ENCODE peak calls at places on chromosomes 16 and 17, in five cellular contexts. T is IMR-90, P is A549, O is GM12878, L is H1. R is an unnamed sample.

GRCh38 chr17:76354747-76355310 is 1.1 kb upstream of the PRPSAP1 start:
- DNase-seq in T (no peak), O (no peak), P (no peak), L (peak; percentile 48), R (no peak)

GRCh38 chr17:78390241-78391050 is 12.0 kb downstream of the PGS1 start:
- DNase-seq in T (peak; percentile 100), O (no peak), P (peak; percentile 59), L (no peak), R (peak; percentile 76)

GRCh38 chr16:84143784-84144199 is 1.2 kb downstream of the HSDL1 start:
- DNase-seq in L (no peak), P (no peak), O (no peak), T (no peak), R (no peak)

GRCh38 chr17:8791910-8792270 is 7.3 kb downstream of the MFSD6L start:
- DNase-seq in T (peak; percentile 51), L (no peak), P (no peak), O (no peak), R (no peak)

GRCh38 chr17:17849863-17850373 is 13.1 kb upstream of the SREBF1 start:
- DNase-seq in L (no peak), O (peak; percentile 32), P (no peak), T (peak; percentile 43), R (peak; percentile 58)

GRCh38 chr17:74394977-74395376 is 27.7 kb downstream of the GPR142 start:
- DNase-seq in P (no peak), T (no peak), O (no peak), L (no peak), R (no peak)

GRCh38 chr17:27455914-27456680 is at the start of gene KSR1:
- DNase-seq in T (peak; percentile 72), O (no peak), P (peak; percentile 85), L (peak; percentile 90), R (peak; percentile 93)

GRCh38 chr17:82582208-82582607 is 62.7 kb downstream of the FOXK2 start:
- DNase-seq in P (no peak), L (no peak), O (no peak), T (peak; percentile 59), R (no peak)

GRCh38 chr16:17177242-17177967 is 293.4 kb downstream of the XYLT1 start:
- DNase-seq in P (no peak), O (no peak), T (peak; percentile 68), L (no peak), R (no peak)

GRCh38 chr16:18853694-18854093 is 52.3 kb upstream of the ARL6IP1 start:
- DNase-seq in P (no peak), O (no peak), L (no peak), T (no peak), R (no peak)

GRCh38 chr16:87847785-87848675 is 21.3 kb downstream of the SLC7A5 start:
- DNase-seq in L (no peak), T (no peak), P (no peak), O (no peak), R (no peak)

GRCh38 chr17:28334666-28335200 is 539 bp downstream of the IFT20 start:
- DNase-seq in O (no peak), P (no peak), L (no peak), T (peak; percentile 63), R (no peak)

GRCh38 chr16:57538235-57538711 is 1.9 kb upstream of the CCDC102A start:
- DNase-seq in L (peak; percentile 33), O (no peak), P (no peak), T (no peak), R (no peak)

GRCh38 chr16:49466881-49467280 is 93.3 kb downstream of the C16orf78 start:
- DNase-seq in O (no peak), L (peak; percentile 26), P (no peak), T (no peak), R (no peak)

GRCh38 chr17:17641621-17642409 is 39.4 kb upstream of the RAI1 start:
- DNase-seq in L (peak; percentile 90), T (peak; percentile 76), O (peak; percentile 46), P (peak; percentile 70), R (peak; percentile 74)

GRCh38 chr17:7128174-7128573 is 13.6 kb upstream of the ASGR2 start:
- DNase-seq in P (no peak), L (no peak), T (no peak), O (no peak), R (no peak)

DNA sequence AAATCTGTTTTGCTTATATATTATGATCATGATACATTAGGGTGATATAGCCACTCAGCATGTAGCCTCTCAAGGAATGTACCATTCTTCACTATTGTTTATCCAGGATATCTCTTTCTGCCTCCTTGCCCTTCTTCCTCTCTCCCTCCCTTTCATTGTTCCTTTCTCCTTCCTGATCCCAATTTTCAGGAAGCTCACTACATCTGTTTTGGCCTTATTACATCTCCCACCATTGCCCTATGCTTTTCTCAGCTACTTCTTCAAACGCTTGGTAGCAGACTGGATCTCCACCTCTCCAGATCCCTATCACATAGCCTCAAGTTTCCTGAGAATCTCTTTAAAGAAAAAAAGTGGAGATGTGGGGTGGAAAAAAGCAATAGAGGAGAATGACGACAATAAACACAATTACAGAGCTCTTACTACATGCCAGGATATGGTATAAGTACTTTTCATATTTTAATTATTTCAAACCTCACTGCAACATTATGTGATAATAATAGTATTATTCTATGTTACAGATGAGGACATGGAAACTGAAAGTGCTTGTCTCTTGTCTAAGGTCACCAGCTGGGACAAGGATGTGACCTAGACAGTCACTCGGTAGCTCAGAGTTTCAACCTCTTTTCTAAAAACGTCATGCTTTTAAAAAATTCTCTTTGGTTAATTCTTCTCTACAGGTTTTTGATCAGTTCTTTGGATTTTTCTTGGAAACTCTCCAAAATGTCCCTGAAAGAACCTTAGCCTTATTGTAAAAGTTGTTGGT is 959.1 kb downstream of the CDH11 start:
- DNase-seq in P (no peak), O (no peak), T (no peak), L (no peak), R (no peak)
- TF ChIP-seq RAD21 in P (no peak), O (no peak), T (no peak), L (no peak), R (no peak)

GRCh38 chr16:68717684-68718083 is 19.4 kb upstream of the CDH1 start:
- DNase-seq in P (no peak), L (no peak), O (no peak), T (no peak), R (no peak)

GRCh38 chr16:68724797-68725196 is 12.3 kb upstream of the CDH1 start:
- DNase-seq in O (no peak), T (no peak), P (no peak), L (no peak), R (no peak)

GRCh38 chr16:68718596-68718995 is 18.5 kb upstream of the CDH1 start:
- DNase-seq in L (no peak), O (no peak), T (no peak), P (no peak), R (no peak)

GRCh38 chr16:68719993-68720489 is 17.1 kb upstream of the CDH1 start:
- DNase-seq in O (peak; percentile 89), P (no peak), T (no peak), L (no peak), R (no peak)

GRCh38 chr16:68722119-68723024 is 14.7 kb upstream of the CDH1 start:
- DNase-seq in O (no peak), T (no peak), L (no peak), P (no peak), R (no peak)
- TF ChIP-seq RAD21 in O (no peak), T (no peak), L (no peak), P (no peak), R (no peak)

DNA sequence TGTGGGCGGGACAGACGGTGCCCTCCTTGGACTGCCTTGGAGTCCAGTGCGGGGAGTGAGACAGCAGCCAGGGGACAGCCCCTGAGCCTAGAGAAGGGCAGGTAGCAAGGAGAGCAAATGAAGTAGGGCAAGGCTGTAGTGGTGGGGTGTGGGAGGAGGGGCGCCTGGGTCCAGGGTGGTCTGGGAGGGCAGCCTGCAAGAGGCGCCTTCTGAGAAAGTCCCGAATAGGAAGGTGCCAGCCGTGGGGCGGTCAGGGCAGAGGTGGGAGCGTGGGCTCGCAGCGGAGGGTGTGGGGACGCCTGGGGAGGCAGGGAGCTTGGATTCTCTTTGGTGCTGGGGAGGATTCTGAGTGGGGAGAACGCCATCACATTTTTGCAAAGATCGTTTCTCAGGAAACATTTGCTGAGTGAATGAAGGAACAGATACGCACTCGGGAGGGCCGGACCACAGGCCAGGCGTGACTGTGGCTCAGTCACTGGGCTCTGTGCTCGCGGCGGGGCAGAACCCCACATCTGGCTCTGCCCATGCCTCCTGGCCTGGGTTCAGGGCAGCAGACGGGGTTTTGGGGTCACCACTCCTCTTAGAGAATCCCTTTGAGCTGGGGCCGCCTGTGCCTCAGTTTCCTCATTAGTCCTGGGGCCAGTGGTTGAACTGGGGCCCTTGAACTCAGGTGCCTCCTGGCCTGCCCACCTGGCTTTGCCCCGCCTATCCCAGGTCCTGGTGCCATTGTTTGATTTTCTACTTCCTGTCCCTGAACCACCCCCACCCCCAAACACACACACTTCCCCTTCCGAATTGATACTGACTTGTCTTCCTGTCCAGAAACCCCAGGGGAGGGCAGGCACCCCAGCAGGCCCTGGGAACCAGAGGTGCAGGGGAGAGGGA is 4.2 kb downstream of the SNN start:
- DNase-seq in P (no peak), O (peak; percentile 39), T (no peak), L (no peak), R (no peak)
- TF ChIP-seq RAD21 in P (no peak), O (no peak), T (no peak), L (no peak), R (no peak)

GRCh38 chr17:67050066-67050465 is 5.7 kb downstream of the CACNG1 start:
- DNase-seq in T (no peak), O (no peak), L (no peak), P (no peak), R (no peak)
- TF ChIP-seq RAD21 in T (no peak), O (no peak), L (no peak), P (no peak), R (no peak)

GRCh38 chr17:39591958-39592954 is 15.5 kb downstream of the NEUROD2 start:
- DNase-seq in T (peak; percentile 50), O (no peak), L (peak; percentile 90), P (no peak), R (peak; percentile 62)
- TF ChIP-seq RAD21 in T (no peak), O (no peak), L (no peak), P (no peak), R (no peak)